ENCODE peak calls at places on chromosomes 7 and 10, in seven cellular contexts. K is cardiac fibroblast, F is sigmoid colon, N is dorsolateral prefrontal cortex, L is HCT116, B is activated B cell treated with CpG ODN at 0.5 μM for 24 hours, P is psoas muscle. A is an unnamed sample.

GRCh38 chr7:81573128-81573527 is 196.7 kb downstream of the HGF start:
- DNase-seq in K (no peak), F (no peak), N (no peak), L (no peak), B (no peak), P (no peak), A (no peak)

GRCh38 chr7:17709127-17709526 is 231.2 kb downstream of the SNX13 start:
- DNase-seq in K (no peak), F (no peak), N (no peak), L (no peak), B (no peak), P (no peak), A (no peak)

GRCh38 chr7:76509931-76510877 is at the start of gene UPK3B:
- DNase-seq in K (no peak), F (peak; percentile 63), N (no peak), L (no peak), B (no peak), P (peak; percentile 55), A (no peak)

GRCh38 chr7:121519548-121520521 is 123.7 kb upstream of the FAM3C start:
- DNase-seq in K (peak; percentile 52), F (peak; percentile 70), N (no peak), L (no peak), B (no peak), P (no peak), A (no peak)

GRCh38 chr10:132117636-132118190 is 52.0 kb downstream of the JAKMIP3 start:
- DNase-seq in K (no peak), F (peak; percentile 19), N (no peak), L (no peak), B (no peak), P (no peak), A (no peak)

GRCh38 chr7:24609059-24609458 is 35.8 kb downstream of the PALS2 start:
- DNase-seq in K (peak; percentile 6), F (no peak), N (no peak), L (no peak), B (no peak), P (no peak), A (no peak)

GRCh38 chr10:87664276-87664687 is 4.6 kb downstream of the PAPSS2 start:
- DNase-seq in K (no peak), F (no peak), N (no peak), L (no peak), B (no peak), P (no peak), A (no peak)

GRCh38 chr7:48388922-48389321 is 217.7 kb downstream of the ABCA13 start:
- DNase-seq in K (no peak), F (no peak), N (no peak), L (no peak), B (no peak), P (no peak), A (no peak)

GRCh38 chr7:55192718-55193117 is 172.4 kb upstream of the LANCL2 start:
- DNase-seq in K (peak; percentile 49), F (no peak), N (no peak), L (no peak), B (no peak), P (no peak), A (no peak)

GRCh38 chr10:77189056-77189455 is 448.6 kb downstream of the KCNMA1 start:
- DNase-seq in K (no peak), F (no peak), N (no peak), L (no peak), B (no peak), P (no peak), A (no peak)

GRCh38 chr10:9012312-9012711 is 957.8 kb downstream of the GATA3 start:
- DNase-seq in K (peak; percentile 40), F (no peak), N (no peak), L (no peak), B (no peak), P (no peak), A (no peak)

GRCh38 chr7:100829150-100829716 is 1.9 kb upstream of the EPHB4 start:
- DNase-seq in K (peak; percentile 43), F (no peak), N (no peak), L (no peak), B (no peak), P (peak; percentile 64), A (no peak)

GRCh38 chr7:83149466-83149865 is 13.2 kb downstream of the PCLO start:
- DNase-seq in K (peak; percentile 25), F (no peak), N (no peak), L (no peak), B (no peak), P (no peak), A (no peak)

GRCh38 chr7:149761307-149761706 is 12.1 kb downstream of the ZNF467 start:
- DNase-seq in K (no peak), F (no peak), N (no peak), L (no peak), B (no peak), P (no peak), A (no peak)

GRCh38 chr7:74443591-74444365 is 9.9 kb upstream of the GTF2IRD1 start:
- DNase-seq in K (no peak), F (no peak), N (no peak), L (no peak), B (no peak), P (no peak), A (no peak)

GRCh38 chr7:55964802-55965470 is 551 bp downstream of the NIPSNAP2 start:
- DNase-seq in K (peak; percentile 75), F (peak; percentile 84), N (peak; percentile 45), L (peak; percentile 13), B (peak; percentile 63), P (peak; percentile 91), A (peak; percentile 70)

GRCh38 chr10:103481974-103482531 is 3.0 kb upstream of the CALHM3 start:
- DNase-seq in K (peak; percentile 89), F (no peak), N (no peak), L (peak; percentile 87), B (no peak), P (peak; percentile 39), A (no peak)

GRCh38 chr10:45627412-45628048 is 45.0 kb downstream of the ZFAND4 start:
- DNase-seq in K (peak; percentile 75), F (no peak), N (no peak), L (no peak), B (no peak), P (no peak), A (no peak)

GRCh38 chr10:129962092-129962494 is 2.0 kb downstream of the EBF3 start:
- DNase-seq in K (peak; percentile 69), F (peak; percentile 58), N (no peak), L (no peak), B (no peak), P (peak; percentile 66), A (no peak)

GRCh38 chr7:43880596-43880995 is 11.3 kb upstream of the MRPS24 start:
- DNase-seq in K (peak; percentile 11), F (no peak), N (no peak), L (no peak), B (no peak), P (no peak), A (no peak)

GRCh38 chr7:37732253-37732652 is 48.7 kb downstream of the GPR141 start:
- DNase-seq in K (peak; percentile 3), F (no peak), N (no peak), L (peak; percentile 6), B (no peak), P (peak; percentile 56), A (peak; percentile 16)
- TF ChIP-seq CTCF in K (no peak), F (no peak), N (peak; percentile 31), L (no peak), B (no peak), P (peak; percentile 18), A (peak; percentile 64)

GRCh38 chr7:29288534-29289091 is 94.0 kb downstream of the CHN2 start:
- DNase-seq in K (no peak), F (no peak), N (peak; percentile 72), L (no peak), B (no peak), P (no peak), A (no peak)
- TF ChIP-seq CTCF in K (no peak), F (no peak), N (no peak), L (no peak), B (no peak), P (no peak), A (no peak)

GRCh38 chr10:94440096-94440495 is 37.8 kb downstream of the TBC1D12 start:
- DNase-seq in K (no peak), F (no peak), N (no peak), L (no peak), B (no peak), P (no peak), A (no peak)

GRCh38 chr10:94443549-94443948 is 41.2 kb downstream of the TBC1D12 start:
- DNase-seq in K (peak; percentile 16), F (no peak), N (no peak), L (no peak), B (no peak), P (no peak), A (no peak)

GRCh38 chr10:94443052-94443451 is 40.7 kb downstream of the TBC1D12 start:
- DNase-seq in K (no peak), F (no peak), N (no peak), L (no peak), B (no peak), P (no peak), A (no peak)

DNA sequence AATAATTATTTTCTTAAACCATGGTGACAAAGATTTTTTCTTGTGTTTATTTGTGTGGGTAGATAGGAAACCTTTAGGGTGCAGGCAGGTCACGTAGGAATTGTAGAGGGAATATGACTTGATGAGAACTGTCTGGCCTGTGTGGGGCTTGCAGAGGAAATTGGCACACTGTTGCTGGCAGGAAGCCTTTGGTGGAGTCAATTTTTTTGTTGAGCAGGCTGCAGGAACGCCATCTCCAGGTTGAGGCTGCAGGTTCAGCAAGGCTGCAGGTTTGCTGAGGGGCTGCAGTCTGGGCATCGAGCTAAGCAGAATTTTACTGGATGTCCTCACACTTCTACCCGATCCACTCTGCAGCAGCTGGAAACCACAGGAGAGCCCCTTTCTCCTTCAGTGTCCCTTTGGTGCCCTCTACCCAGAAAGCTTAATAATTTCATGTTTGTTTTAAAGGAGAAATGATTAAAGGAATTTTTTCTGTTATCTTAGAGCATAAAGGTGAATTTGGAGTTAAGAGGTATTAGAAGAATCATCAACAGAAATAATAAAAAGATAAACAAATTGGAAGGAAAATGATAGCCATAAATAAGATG is 37.0 kb downstream of the TBC1D12 start:
- DNase-seq in K (peak; percentile 52), F (no peak), N (no peak), L (no peak), B (no peak), P (peak; percentile 49), A (no peak)
- TF ChIP-seq CTCF in K (peak; percentile 35), F (no peak), N (no peak), L (no peak), B (no peak), P (no peak), A (no peak)

GRCh38 chr7:155038335-155038734 is 31.8 kb upstream of the HTR5A start:
- DNase-seq in K (no peak), F (no peak), N (no peak), L (no peak), B (no peak), P (no peak), A (no peak)

GRCh38 chr7:155027879-155028278 is 25.0 kb upstream of the PAXIP1 start:
- DNase-seq in K (no peak), F (no peak), N (no peak), L (no peak), B (no peak), P (no peak), A (no peak)

DNA sequence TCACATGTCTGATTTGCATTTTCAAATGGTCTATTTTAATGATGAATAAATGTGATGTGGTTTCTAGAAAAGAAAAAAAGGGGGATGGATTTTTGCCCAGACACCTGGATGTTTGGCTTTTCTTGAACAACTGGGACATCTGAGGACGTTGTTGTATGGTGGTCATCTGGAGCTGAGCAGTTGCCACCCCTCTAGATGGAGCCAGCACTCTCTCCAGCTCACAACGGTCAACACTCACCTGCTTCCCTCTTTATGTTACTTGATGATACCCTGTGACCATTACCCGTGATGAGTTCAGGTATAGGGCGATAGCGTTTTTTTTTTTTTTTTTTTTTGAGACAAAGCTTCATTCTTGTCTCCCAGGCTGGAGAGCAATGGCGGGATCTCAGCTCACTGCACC is 30.1 kb upstream of the PAXIP1 start:
- DNase-seq in K (no peak), F (no peak), N (no peak), L (no peak), B (no peak), P (no peak), A (no peak)
- TF ChIP-seq CTCF in K (no peak), F (no peak), N (no peak), L (no peak), B (no peak), P (no peak), A (no peak)